ENCODE peak calls at places on chromosomes 3 and 15, in six cellular contexts. M is A549, N is HepG2, R is endothelial cell of umbilical vein, Z is K562, A is GM12878. H is an unnamed sample.

GRCh38 chr15:42143356-42143755 is 13.1 kb downstream of the PLA2G4F start:
- DNase-seq in M (no peak), N (no peak), R (no peak), Z (no peak), A (no peak), H (no peak)

GRCh38 chr3:159856496-159857098 is 132.0 kb upstream of the IL12A start:
- DNase-seq in M (no peak), N (no peak), R (peak; percentile 97), Z (no peak), A (no peak), H (no peak)

GRCh38 chr15:44227584-44227983 is 32.5 kb upstream of the FRMD5 start:
- DNase-seq in M (no peak), N (peak; percentile 4), R (no peak), Z (no peak), A (no peak), H (no peak)

GRCh38 chr3:20878676-20879075 is 692.7 kb upstream of the SGO1 start:
- DNase-seq in M (no peak), N (no peak), R (no peak), Z (no peak), A (no peak), H (no peak)

GRCh38 chr3:8713901-8714759 is 19.5 kb upstream of the CAV3 start:
- DNase-seq in M (peak; percentile 17), N (peak; percentile 13), R (no peak), Z (peak; percentile 69), A (no peak), H (no peak)

GRCh38 chr15:55322452-55322851 is 3.4 kb downstream of the PIGB start:
- DNase-seq in M (no peak), N (peak; percentile 5), R (no peak), Z (no peak), A (no peak), H (peak; percentile 63)

GRCh38 chr3:40873456-40873855 is 325.8 kb upstream of the CTNNB1 start:
- DNase-seq in M (no peak), N (no peak), R (no peak), Z (no peak), A (no peak), H (no peak)

GRCh38 chr15:52422001-52422400 is 106.7 kb downstream of the MYO5A start:
- DNase-seq in M (no peak), N (no peak), R (no peak), Z (no peak), A (no peak), H (no peak)

GRCh38 chr15:92839696-92840095 is 60.4 kb upstream of the CHD2 start:
- DNase-seq in M (no peak), N (no peak), R (no peak), Z (no peak), A (no peak), H (no peak)

GRCh38 chr3:13844286-13844685 is 35.6 kb downstream of the WNT7A start:
- DNase-seq in M (no peak), N (no peak), R (no peak), Z (no peak), A (no peak), H (no peak)

GRCh38 chr3:194134231-194134756 is 1.7 kb upstream of the HES1 start:
- DNase-seq in M (no peak), N (no peak), R (no peak), Z (peak; percentile 72), A (no peak), H (peak; percentile 93)

GRCh38 chr3:58288011-58288728 is 17.9 kb upstream of the RPP14 start:
- DNase-seq in M (peak; percentile 6), N (peak; percentile 51), R (no peak), Z (peak; percentile 14), A (no peak), H (peak; percentile 23)

GRCh38 chr15:85047271-85047948 is 65.8 kb downstream of the PDE8A start:
- DNase-seq in M (peak; percentile 99), N (peak; percentile 95), R (peak; percentile 97), Z (no peak), A (no peak), H (peak; percentile 31)

GRCh38 chr15:50167112-50167511 is 14.9 kb upstream of the SLC27A2 start:
- DNase-seq in M (no peak), N (no peak), R (no peak), Z (no peak), A (no peak), H (no peak)

GRCh38 chr15:82972990-82973389 is 13.0 kb upstream of the RAMAC start:
- DNase-seq in M (no peak), N (no peak), R (no peak), Z (no peak), A (no peak), H (no peak)

GRCh38 chr3:144843099-144843498 is 871.5 kb downstream of the DIPK2A start:
- DNase-seq in M (no peak), N (peak; percentile 5), R (no peak), Z (no peak), A (no peak), H (peak; percentile 9)

GRCh38 chr3:24502690-24503089 is 8.0 kb upstream of the THRB start:
- DNase-seq in M (no peak), N (no peak), R (peak; percentile 18), Z (peak; percentile 40), A (no peak), H (peak; percentile 36)

GRCh38 chr15:36218322-36218721 is 361.1 kb upstream of the CDIN1 start:
- DNase-seq in M (no peak), N (no peak), R (no peak), Z (no peak), A (no peak), H (no peak)

GRCh38 chr15:99279290-99279689 is 28.0 kb downstream of the LRRC28 start:
- DNase-seq in M (no peak), N (no peak), R (no peak), Z (no peak), A (no peak), H (peak; percentile 33)

GRCh38 chr3:43709022-43709421 is 18.3 kb downstream of the ABHD5 start:
- DNase-seq in M (no peak), N (peak; percentile 63), R (no peak), Z (no peak), A (no peak), H (peak; percentile 76)

GRCh38 chr3:39383913-39384664 is 919 bp downstream of the SLC25A38 start:
- DNase-seq in M (peak; percentile 93), N (peak; percentile 89), R (peak; percentile 96), Z (peak; percentile 99), A (peak; percentile 70), H (peak; percentile 97)

GRCh38 chr3:71035314-71035713 is 548.2 kb downstream of the FOXP1 start:
- DNase-seq in M (no peak), N (no peak), R (peak; percentile 96), Z (no peak), A (no peak), H (peak; percentile 70)

GRCh38 chr15:78396976-78397375 is 41.0 kb upstream of the IREB2 start:
- DNase-seq in M (peak; percentile 31), N (peak; percentile 70), R (no peak), Z (peak; percentile 62), A (no peak), H (peak; percentile 19)

GRCh38 chr3:124627501-124627908 is 102.7 kb upstream of the UMPS start:
- DNase-seq in M (no peak), N (no peak), R (peak; percentile 15), Z (no peak), A (no peak), H (no peak)

GRCh38 chr3:100915706-100916105 is 77.5 kb downstream of the ABI3BP start:
- DNase-seq in M (no peak), N (no peak), R (no peak), Z (no peak), A (no peak), H (no peak)

GRCh38 chr3:65713016-65713415 is 325.7 kb downstream of the MAGI1 start:
- DNase-seq in M (no peak), N (no peak), R (no peak), Z (no peak), A (no peak), H (peak; percentile 11)
- TF ChIP-seq MYC in M (no peak), N (no peak), R (no peak), Z (no peak), A (no peak), H (no peak)

GRCh38 chr15:47988564-47988963 is 132.2 kb upstream of the SLC24A5 start:
- DNase-seq in M (no peak), N (no peak), R (no peak), Z (no peak), A (no peak), H (no peak)
- TF ChIP-seq CTCF in M (no peak), N (no peak), R (no peak), Z (no peak), A (peak; percentile 18), H (no peak)

GRCh38 chr15:31375772-31376171 is 49.1 kb downstream of the KLF13 start:
- DNase-seq in M (no peak), N (no peak), R (no peak), Z (no peak), A (no peak), H (no peak)

GRCh38 chr15:31377030-31377429 is 50.4 kb downstream of the KLF13 start:
- DNase-seq in M (no peak), N (no peak), R (no peak), Z (no peak), A (no peak), H (no peak)

GRCh38 chr15:31378363-31378903 is 51.8 kb downstream of the KLF13 start:
- DNase-seq in M (no peak), N (no peak), R (no peak), Z (no peak), A (no peak), H (no peak)

GRCh38 chr15:31374986-31375385 is 48.4 kb downstream of the KLF13 start:
- DNase-seq in M (no peak), N (no peak), R (no peak), Z (no peak), A (no peak), H (no peak)

GRCh38 chr15:31376511-31376910 is 49.9 kb downstream of the KLF13 start:
- DNase-seq in M (no peak), N (no peak), R (no peak), Z (no peak), A (no peak), H (no peak)
- TF ChIP-seq POLR2A in M (no peak), N (no peak), R (no peak), Z (no peak), A (no peak), H (no peak)

GRCh38 chr3:143839980-143840379 is 8.3 kb downstream of the SLC9A9 start:
- DNase-seq in M (no peak), N (no peak), R (no peak), Z (no peak), A (no peak), H (no peak)
- TF ChIP-seq MYC in M (no peak), N (no peak), R (no peak), Z (no peak), A (no peak), H (no peak)

GRCh38 chr3:66500575-66501482 is at the start of gene LRIG1:
- DNase-seq in M (peak; percentile 95), N (peak; percentile 92), R (peak; percentile 99), Z (peak; percentile 95), A (peak; percentile 68), H (peak; percentile 73)
- TF ChIP-seq CTCF in M (no peak), N (peak; percentile 44), R (no peak), Z (no peak), A (no peak), H (no peak)